ENCODE peak calls at places on chromosomes 1 and 21, in six cellular contexts. One of them, this sample, is unnamed.

GRCh38 chr1:110248746-110249145 is 38.6 kb downstream of the KCNC4 start:
- DNase-seq in BJ: no peak
- DNase-seq in brain microvascular endothelial cell: no peak
- DNase-seq in GM13976: no peak
- DNase-seq in coronary artery: no peak
- DNase-seq in tibial nerve: no peak
- DNase-seq in this sample: no peak

GRCh38 chr1:117339866-117340357 is 27.3 kb upstream of the MAN1A2 start:
- DNase-seq in BJ: peak; percentile 23
- DNase-seq in GM13976: peak; percentile 21
- DNase-seq in tibial nerve: no peak
- DNase-seq in coronary artery: no peak
- DNase-seq in brain microvascular endothelial cell: peak; percentile 14
- DNase-seq in this sample: no peak

GRCh38 chr1:56063461-56063860 is 515.9 kb downstream of the PLPP3 start:
- DNase-seq in GM13976: no peak
- DNase-seq in tibial nerve: no peak
- DNase-seq in BJ: no peak
- DNase-seq in brain microvascular endothelial cell: no peak
- DNase-seq in coronary artery: no peak
- DNase-seq in this sample: no peak

GRCh38 chr1:224753491-224753890 is 137.4 kb downstream of the CNIH3 start:
- DNase-seq in GM13976: no peak
- DNase-seq in brain microvascular endothelial cell: no peak
- DNase-seq in tibial nerve: no peak
- DNase-seq in BJ: no peak
- DNase-seq in coronary artery: no peak
- DNase-seq in this sample: no peak

GRCh38 chr1:202658766-202659165 is 51.5 kb downstream of the SYT2 start:
- DNase-seq in tibial nerve: no peak
- DNase-seq in coronary artery: no peak
- DNase-seq in GM13976: no peak
- DNase-seq in BJ: no peak
- DNase-seq in brain microvascular endothelial cell: no peak
- DNase-seq in this sample: no peak

GRCh38 chr1:230167419-230167852 is 100.4 kb downstream of the GALNT2 start:
- DNase-seq in tibial nerve: no peak
- DNase-seq in coronary artery: no peak
- DNase-seq in GM13976: peak; percentile 71
- DNase-seq in brain microvascular endothelial cell: peak; percentile 28
- DNase-seq in BJ: no peak
- DNase-seq in this sample: no peak

GRCh38 chr1:22755641-22756040 is 45.0 kb downstream of the EPHB2 start:
- DNase-seq in GM13976: no peak
- DNase-seq in coronary artery: no peak
- DNase-seq in brain microvascular endothelial cell: no peak
- DNase-seq in BJ: no peak
- DNase-seq in tibial nerve: no peak
- DNase-seq in this sample: no peak

GRCh38 chr1:79497193-79497773 is 490.8 kb upstream of the ADGRL4 start:
- DNase-seq in GM13976: peak; percentile 39
- DNase-seq in brain microvascular endothelial cell: peak; percentile 29
- DNase-seq in BJ: no peak
- DNase-seq in coronary artery: no peak
- DNase-seq in tibial nerve: no peak
- DNase-seq in this sample: no peak

GRCh38 chr21:44930543-44930981 is 9.3 kb upstream of the SLX9 start:
- DNase-seq in tibial nerve: no peak
- DNase-seq in coronary artery: no peak
- DNase-seq in GM13976: peak; percentile 58
- DNase-seq in BJ: no peak
- DNase-seq in brain microvascular endothelial cell: no peak
- DNase-seq in this sample: no peak

GRCh38 chr1:61293197-61293596 is 210.8 kb downstream of the NFIA start:
- DNase-seq in coronary artery: no peak
- DNase-seq in GM13976: no peak
- DNase-seq in brain microvascular endothelial cell: peak; percentile 70
- DNase-seq in BJ: no peak
- DNase-seq in tibial nerve: no peak
- DNase-seq in this sample: no peak

GRCh38 chr1:177629526-177629925 is 340.3 kb downstream of the SEC16B start:
- DNase-seq in BJ: no peak
- DNase-seq in coronary artery: no peak
- DNase-seq in brain microvascular endothelial cell: peak; percentile 18
- DNase-seq in GM13976: no peak
- DNase-seq in tibial nerve: no peak
- DNase-seq in this sample: no peak

GRCh38 chr1:87706779-87707228 is 378.1 kb downstream of the LMO4 start:
- DNase-seq in coronary artery: no peak
- DNase-seq in brain microvascular endothelial cell: no peak
- DNase-seq in BJ: no peak
- DNase-seq in tibial nerve: no peak
- DNase-seq in GM13976: no peak
- DNase-seq in this sample: no peak

GRCh38 chr1:161768986-161769672 is 3.0 kb downstream of the ATF6 start:
- DNase-seq in BJ: no peak
- DNase-seq in GM13976: no peak
- DNase-seq in brain microvascular endothelial cell: no peak
- DNase-seq in coronary artery: no peak
- DNase-seq in tibial nerve: no peak
- DNase-seq in this sample: no peak

GRCh38 chr1:65850281-65850680 is 57.6 kb downstream of the PDE4B start:
- DNase-seq in GM13976: no peak
- DNase-seq in brain microvascular endothelial cell: no peak
- DNase-seq in tibial nerve: no peak
- DNase-seq in coronary artery: no peak
- DNase-seq in BJ: no peak
- DNase-seq in this sample: no peak

GRCh38 chr1:18114726-18115410 is 7.3 kb downstream of the IGSF21 start:
- DNase-seq in brain microvascular endothelial cell: no peak
- DNase-seq in GM13976: no peak
- DNase-seq in BJ: no peak
- DNase-seq in tibial nerve: no peak
- DNase-seq in coronary artery: no peak
- DNase-seq in this sample: no peak

GRCh38 chr1:223106856-223107255 is 36.2 kb downstream of the TLR5 start:
- DNase-seq in BJ: no peak
- DNase-seq in GM13976: no peak
- DNase-seq in brain microvascular endothelial cell: peak; percentile 21
- DNase-seq in coronary artery: no peak
- DNase-seq in tibial nerve: no peak
- DNase-seq in this sample: no peak

GRCh38 chr1:53726009-53726600 is 12.9 kb downstream of the GLIS1 start:
- DNase-seq in GM13976: no peak
- DNase-seq in BJ: no peak
- DNase-seq in tibial nerve: no peak
- DNase-seq in coronary artery: no peak
- DNase-seq in brain microvascular endothelial cell: no peak
- DNase-seq in this sample: no peak

GRCh38 chr21:43984905-43985689 is 27.0 kb upstream of the TRAPPC10 start:
- DNase-seq in coronary artery: no peak
- DNase-seq in BJ: no peak
- DNase-seq in tibial nerve: no peak
- DNase-seq in GM13976: no peak
- DNase-seq in brain microvascular endothelial cell: no peak
- DNase-seq in this sample: no peak

GRCh38 chr21:43343992-43344886 is 82.7 kb downstream of the SIK1 start:
- DNase-seq in coronary artery: no peak
- DNase-seq in tibial nerve: no peak
- DNase-seq in GM13976: no peak
- DNase-seq in brain microvascular endothelial cell: no peak
- DNase-seq in BJ: no peak
- DNase-seq in this sample: no peak

GRCh38 chr21:25371831-25372434 is 235.3 kb downstream of the MRPL39 start:
- DNase-seq in tibial nerve: no peak
- DNase-seq in coronary artery: no peak
- DNase-seq in GM13976: no peak
- DNase-seq in BJ: no peak
- DNase-seq in brain microvascular endothelial cell: no peak
- DNase-seq in this sample: no peak

GRCh38 chr21:15255359-15256157 is 190.8 kb upstream of the NRIP1 start:
- DNase-seq in tibial nerve: no peak
- DNase-seq in coronary artery: no peak
- DNase-seq in brain microvascular endothelial cell: no peak
- DNase-seq in BJ: no peak
- DNase-seq in GM13976: no peak
- DNase-seq in this sample: no peak

GRCh38 chr1:114597949-114598348 is 16.5 kb upstream of the BCAS2 start:
- DNase-seq in brain microvascular endothelial cell: no peak
- DNase-seq in tibial nerve: no peak
- DNase-seq in BJ: no peak
- DNase-seq in GM13976: no peak
- DNase-seq in coronary artery: no peak
- DNase-seq in this sample: no peak

GRCh38 chr1:56389813-56390539 is 189.4 kb downstream of the PLPP3 start:
- DNase-seq in GM13976: no peak
- DNase-seq in tibial nerve: no peak
- DNase-seq in BJ: no peak
- DNase-seq in coronary artery: no peak
- DNase-seq in brain microvascular endothelial cell: no peak
- DNase-seq in this sample: no peak

GRCh38 chr1:43819354-43819753 is 112.0 kb downstream of the ST3GAL3 start:
- DNase-seq in brain microvascular endothelial cell: no peak
- DNase-seq in coronary artery: no peak
- DNase-seq in BJ: no peak
- DNase-seq in tibial nerve: no peak
- DNase-seq in GM13976: no peak
- DNase-seq in this sample: no peak

GRCh38 chr1:154081386-154082126 is 73.3 kb downstream of the NUP210L start:
- DNase-seq in BJ: no peak
- DNase-seq in tibial nerve: no peak
- DNase-seq in brain microvascular endothelial cell: no peak
- DNase-seq in GM13976: no peak
- DNase-seq in coronary artery: no peak
- DNase-seq in this sample: no peak

GRCh38 chr21:38471766-38472165 is 26.5 kb downstream of the ERG start:
- DNase-seq in BJ: no peak
- DNase-seq in GM13976: no peak
- DNase-seq in tibial nerve: no peak
- DNase-seq in coronary artery: no peak
- DNase-seq in brain microvascular endothelial cell: no peak
- DNase-seq in this sample: no peak

GRCh38 chr1:91707890-91708218 is 178.1 kb downstream of the TGFBR3 start:
- DNase-seq in coronary artery: no peak
- DNase-seq in tibial nerve: no peak
- DNase-seq in GM13976: no peak
- DNase-seq in BJ: no peak
- DNase-seq in brain microvascular endothelial cell: no peak
- DNase-seq in this sample: no peak

DNA sequence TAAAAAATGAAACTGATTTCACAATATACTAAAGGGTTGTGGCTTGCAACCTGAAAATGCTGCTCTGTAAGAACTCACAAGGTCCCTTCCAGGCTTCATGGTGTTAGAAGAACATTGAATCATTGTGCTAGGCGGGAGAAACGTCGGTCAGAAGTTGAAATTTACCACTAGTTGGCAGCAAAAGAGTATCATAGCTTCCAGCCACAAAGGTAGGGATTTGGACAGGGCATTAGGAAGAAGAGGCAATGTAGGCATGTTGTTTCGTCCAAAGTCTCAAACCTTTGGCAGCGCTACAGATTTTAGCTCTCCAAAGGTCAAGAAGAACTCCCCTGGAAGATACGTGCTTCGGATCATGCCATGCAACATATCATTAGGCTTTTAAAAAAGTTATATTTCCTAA is 62.5 kb upstream of the ZP4 start:
- DNase-seq in brain microvascular endothelial cell: no peak
- DNase-seq in coronary artery: no peak
- DNase-seq in GM13976: no peak
- DNase-seq in BJ: no peak
- DNase-seq in tibial nerve: no peak
- DNase-seq in this sample: no peak
- TF ChIP-seq CTCF in brain microvascular endothelial cell: peak; percentile 18
- TF ChIP-seq CTCF in coronary artery: no peak
- TF ChIP-seq CTCF in GM13976: no peak
- TF ChIP-seq CTCF in BJ: no peak
- TF ChIP-seq CTCF in tibial nerve: no peak
- TF ChIP-seq CTCF in this sample: no peak

DNA sequence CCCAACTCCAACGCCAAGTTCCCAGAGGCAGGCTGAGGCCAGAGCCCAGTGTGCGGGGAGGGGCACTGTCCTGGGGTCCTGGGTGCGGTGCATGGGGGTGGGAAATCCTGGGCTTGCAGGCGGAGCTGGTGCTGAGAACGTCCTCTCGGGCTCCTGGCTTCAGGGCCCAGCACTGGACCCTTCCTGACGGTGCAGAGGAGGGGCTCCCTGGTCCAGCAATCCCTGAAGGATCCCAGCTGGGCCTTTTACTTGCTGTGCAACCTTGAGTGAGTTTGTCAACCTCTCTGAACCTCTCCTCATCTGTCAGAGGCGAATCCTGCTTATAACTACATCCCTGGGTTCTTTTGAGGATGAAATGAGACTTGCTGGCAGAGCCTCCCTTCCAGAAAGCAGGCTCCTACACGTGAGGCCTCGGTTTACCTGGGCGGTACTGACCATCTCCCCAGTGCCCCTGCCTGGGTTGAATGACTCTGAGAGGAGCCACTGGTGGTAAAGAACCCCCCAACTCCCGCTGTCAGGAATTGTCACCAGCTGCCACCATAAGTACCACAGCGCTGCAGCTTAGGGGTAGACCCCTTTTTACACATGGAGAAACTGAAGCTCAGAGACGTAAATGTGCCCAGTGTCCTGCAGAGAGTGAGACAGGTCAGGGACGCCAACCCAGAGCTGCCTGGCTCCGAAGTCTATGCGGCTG is 77.3 kb downstream of the DHRS3 start:
- DNase-seq in BJ: no peak
- DNase-seq in coronary artery: peak; percentile 75
- DNase-seq in GM13976: no peak
- DNase-seq in tibial nerve: no peak
- DNase-seq in brain microvascular endothelial cell: no peak
- DNase-seq in this sample: no peak
- TF ChIP-seq CTCF in BJ: no peak
- TF ChIP-seq CTCF in coronary artery: no peak
- TF ChIP-seq CTCF in GM13976: no peak
- TF ChIP-seq CTCF in tibial nerve: no peak
- TF ChIP-seq CTCF in brain microvascular endothelial cell: no peak
- TF ChIP-seq CTCF in this sample: no peak

DNA sequence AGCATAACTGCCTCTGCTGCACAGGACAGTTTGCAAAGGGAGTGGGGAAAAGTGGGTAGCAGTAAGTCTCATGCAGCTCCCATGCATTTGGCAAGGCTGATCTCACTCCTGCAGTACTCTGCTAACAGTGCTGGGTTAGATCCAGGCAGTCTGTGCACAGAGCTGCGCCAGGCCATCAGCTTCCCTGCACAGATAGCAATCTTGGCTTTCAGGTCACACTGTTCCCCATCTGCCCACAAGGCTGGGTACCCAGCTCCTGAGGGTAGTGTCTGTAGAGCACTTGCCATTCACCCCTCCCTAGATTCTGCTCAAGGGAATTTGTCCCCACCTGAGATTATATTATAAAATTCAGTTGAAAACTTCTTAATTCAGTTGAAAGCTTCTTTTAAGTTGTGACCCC is 72.2 kb downstream of the SH3BGR start:
- DNase-seq in coronary artery: no peak
- DNase-seq in tibial nerve: no peak
- DNase-seq in BJ: no peak
- DNase-seq in brain microvascular endothelial cell: no peak
- DNase-seq in GM13976: no peak
- DNase-seq in this sample: no peak
- TF ChIP-seq CTCF in coronary artery: no peak
- TF ChIP-seq CTCF in tibial nerve: no peak
- TF ChIP-seq CTCF in BJ: no peak
- TF ChIP-seq CTCF in brain microvascular endothelial cell: no peak
- TF ChIP-seq CTCF in GM13976: no peak
- TF ChIP-seq CTCF in this sample: no peak

GRCh38 chr1:31714442-31715096 is 10.8 kb upstream of the COL16A1 start:
- DNase-seq in GM13976: no peak
- DNase-seq in BJ: peak; percentile 52
- DNase-seq in coronary artery: peak; percentile 96
- DNase-seq in tibial nerve: peak; percentile 57
- DNase-seq in brain microvascular endothelial cell: peak; percentile 43
- DNase-seq in this sample: no peak
- TF ChIP-seq CTCF in GM13976: peak; percentile 58
- TF ChIP-seq CTCF in BJ: peak; percentile 65
- TF ChIP-seq CTCF in coronary artery: no peak
- TF ChIP-seq CTCF in tibial nerve: no peak
- TF ChIP-seq CTCF in brain microvascular endothelial cell: peak; percentile 72
- TF ChIP-seq CTCF in this sample: peak; percentile 54

This sample was measured in type B pancreatic cell.